ENCODE peak calls at places on chromosomes 4 and X, in six cellular contexts. Z is mesenchymal stem cell, W is hepatocyte, J is left lung, B is suprapubic skin, H is neural progenitor cell. E is an unnamed sample.

GRCh38 chrX:38206036-38206435 is 14.6 kb downstream of the SRPX start:
- DNase-seq in Z (peak; percentile 46), W (no peak), J (no peak), B (no peak), H (no peak), E (no peak)

GRCh38 chr4:98150092-98150761 is 7.0 kb upstream of the STPG2 start:
- DNase-seq in Z (no peak), W (no peak), J (no peak), B (no peak), H (no peak), E (no peak)

GRCh38 chrX:68841251-68842049 is 12.6 kb downstream of the EFNB1 start:
- DNase-seq in Z (no peak), W (no peak), J (peak; percentile 80), B (no peak), H (no peak), E (no peak)

GRCh38 chr4:119286377-119287002 is 35.4 kb downstream of the FABP2 start:
- DNase-seq in Z (peak; percentile 68), W (peak; percentile 64), J (no peak), B (no peak), H (peak; percentile 38), E (peak; percentile 3)

GRCh38 chrX:45762699-45763647 is 562.3 kb upstream of the DIPK2B start:
- DNase-seq in Z (peak; percentile 51), W (no peak), J (no peak), B (no peak), H (no peak), E (peak; percentile 26)

GRCh38 chrX:13468096-13468495 is 101.3 kb upstream of the EGFL6 start:
- DNase-seq in Z (no peak), W (no peak), J (no peak), B (no peak), H (no peak), E (no peak)

GRCh38 chr4:78775278-78776030 is 696 bp upstream of the BMP2K start:
- DNase-seq in Z (peak; percentile 85), W (peak; percentile 93), J (peak; percentile 96), B (peak; percentile 92), H (peak; percentile 89), E (peak; percentile 81)

GRCh38 chr4:97496298-97496873 is 646.9 kb downstream of the STPG2 start:
- DNase-seq in Z (no peak), W (peak; percentile 7), J (no peak), B (no peak), H (peak; percentile 1), E (no peak)

GRCh38 chrX:102085706-102086105 is 39.8 kb upstream of the TCEAL2 start:
- DNase-seq in Z (peak; percentile 0), W (no peak), J (no peak), B (no peak), H (no peak), E (no peak)

GRCh38 chr4:151325320-151326246 is at the start of gene SH3D19:
- DNase-seq in Z (peak; percentile 76), W (peak; percentile 87), J (peak; percentile 90), B (peak; percentile 85), H (peak; percentile 78), E (no peak)

GRCh38 chr4:42673084-42673429 is 16.2 kb upstream of the ATP8A1 start:
- DNase-seq in Z (peak; percentile 24), W (peak; percentile 54), J (no peak), B (no peak), H (no peak), E (no peak)

GRCh38 chr4:6019316-6020263 is 1.4 kb upstream of the C4orf50 start:
- DNase-seq in Z (peak; percentile 8), W (peak; percentile 86), J (no peak), B (no peak), H (peak; percentile 92), E (no peak)

GRCh38 chrX:17842769-17843525 is 18.2 kb downstream of the RAI2 start:
- DNase-seq in Z (no peak), W (no peak), J (no peak), B (no peak), H (no peak), E (no peak)

DNA sequence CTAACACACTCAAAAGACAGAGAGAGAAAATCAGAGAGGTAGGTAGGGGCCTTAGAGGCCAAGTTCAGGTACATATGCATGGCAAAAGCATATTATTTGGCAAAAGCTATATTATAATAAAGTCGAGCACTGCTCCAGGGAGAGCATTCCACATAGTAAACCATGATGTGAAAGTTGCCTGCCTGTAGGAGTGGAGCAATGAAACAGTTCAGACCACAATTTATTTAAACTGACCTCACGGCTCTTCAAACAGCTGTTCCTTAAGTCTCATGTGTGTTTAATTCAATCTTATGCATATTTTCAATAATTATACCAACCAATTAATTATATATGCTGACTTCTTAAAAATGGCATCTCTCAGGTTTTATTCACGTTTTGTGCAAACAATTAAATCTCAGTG is 3.3 kb downstream of the RFC1 start:
- DNase-seq in Z (peak; percentile 87), W (no peak), J (no peak), B (no peak), H (no peak), E (no peak)
- H3K4me1 ChIP-seq in Z (peaks cover 3% of the 10 kb centered on the region), W (peaks cover 6% of the 10 kb centered on the region), J (peaks cover 4% of the 10 kb centered on the region), B (peaks cover 19% of the 10 kb centered on the region), H (peaks cover 12% of the 10 kb centered on the region), E (peaks cover 38% of the 10 kb centered on the region)

GRCh38 chr4:173666-174314 is 49.5 kb downstream of the ZNF718 start:
- DNase-seq in Z (no peak), W (no peak), J (no peak), B (no peak), H (no peak), E (no peak)
- H3K9me3 ChIP-seq in Z (peaks cover 78% of the 10 kb centered on the region), W (peaks cover 42% of the 10 kb centered on the region), J (peaks cover 21% of the 10 kb centered on the region), B (peaks cover 59% of the 10 kb centered on the region), H (peaks cover 50% of the 10 kb centered on the region), E (peaks cover 76% of the 10 kb centered on the region)

GRCh38 chr4:88655226-88655625 is 42.4 kb downstream of the NAP1L5 start:
- DNase-seq in Z (no peak), W (no peak), J (no peak), B (no peak), H (no peak), E (no peak)

GRCh38 chr4:88660446-88661294 is 37.0 kb downstream of the NAP1L5 start:
- DNase-seq in Z (peak; percentile 37), W (no peak), J (no peak), B (no peak), H (no peak), E (no peak)

GRCh38 chr4:88661724-88662123 is 35.9 kb downstream of the NAP1L5 start:
- DNase-seq in Z (peak; percentile 83), W (peak; percentile 5), J (no peak), B (no peak), H (no peak), E (no peak)

GRCh38 chr4:88659890-88660208 is 37.8 kb downstream of the NAP1L5 start:
- DNase-seq in Z (no peak), W (peak; percentile 8), J (no peak), B (no peak), H (no peak), E (no peak)

DNA sequence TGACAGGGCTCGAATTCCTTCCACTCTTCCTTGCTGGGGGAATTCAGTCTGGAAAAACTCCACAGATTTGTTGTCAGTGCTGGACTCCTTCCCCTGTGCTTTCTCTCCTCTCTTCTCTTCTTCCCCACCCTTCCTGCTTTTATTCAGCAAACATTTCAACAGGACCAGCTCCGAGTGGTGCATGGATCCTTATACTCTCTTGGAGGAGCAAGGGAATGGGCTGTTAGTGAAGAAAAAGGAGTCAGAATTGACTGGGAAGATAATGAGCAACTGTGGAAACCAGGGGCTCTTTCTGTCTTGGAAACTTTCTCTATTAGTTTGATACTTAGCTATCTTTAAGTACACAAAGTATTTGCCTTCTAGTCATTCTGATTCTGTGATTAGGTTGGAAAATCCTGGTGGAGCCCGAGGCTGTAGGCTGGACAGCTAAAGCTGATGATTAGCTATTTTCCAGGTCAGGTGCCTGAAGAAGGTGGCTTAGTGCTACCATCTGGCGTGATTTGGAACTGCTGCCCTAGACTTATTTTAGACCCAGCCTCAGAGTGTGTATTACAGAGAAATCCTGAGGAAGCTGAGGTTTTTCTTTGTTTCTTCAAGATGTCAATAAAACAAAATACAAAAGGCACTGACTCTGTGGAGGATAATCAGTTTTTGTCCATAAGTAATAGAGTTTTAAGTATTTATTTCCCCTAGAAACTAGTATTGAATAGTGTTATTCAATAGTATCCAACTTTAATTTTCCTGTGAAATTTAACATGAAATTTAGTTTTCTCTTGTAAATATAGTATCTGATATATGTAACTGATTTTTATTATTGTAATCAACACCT is 38.4 kb downstream of the NAP1L5 start:
- DNase-seq in Z (peak; percentile 70), W (peak; percentile 79), J (no peak), B (no peak), H (peak; percentile 71), E (peak; percentile 53)
- H3K27ac ChIP-seq in Z (peak overlapping the region; percentile 30), W (peak overlapping the region; percentile 50), J (no peak overlapping the region), B (peak overlapping the region; percentile 25), H (no peak overlapping the region), E (no peak overlapping the region)

DNA sequence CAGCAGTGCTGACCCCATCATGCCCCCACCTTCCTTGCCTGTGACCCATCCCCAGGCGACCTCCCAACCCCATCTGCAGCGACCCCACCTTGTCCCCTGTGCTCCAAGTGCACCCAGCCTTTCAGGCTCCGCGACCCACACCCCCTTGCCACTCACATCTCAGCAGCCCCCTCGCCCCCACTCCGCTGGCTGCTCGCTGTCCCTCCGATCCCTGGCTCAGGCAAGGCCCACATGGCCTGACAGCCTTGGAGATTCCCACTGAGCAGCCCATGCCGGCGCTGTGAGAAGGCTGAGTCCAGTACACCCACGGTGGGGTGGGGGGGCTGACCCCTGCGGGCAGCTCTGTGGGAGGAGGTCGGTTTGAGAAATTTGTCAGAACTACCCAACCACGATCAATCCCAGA is 9.1 kb downstream of the ZFYVE28 start:
- DNase-seq in Z (no peak), W (no peak), J (no peak), B (no peak), H (no peak), E (no peak)
- H3K4me1 ChIP-seq in Z (peaks cover 60% of the 10 kb centered on the region), W (peaks cover 21% of the 10 kb centered on the region), J (peaks cover 17% of the 10 kb centered on the region), B (peaks cover 33% of the 10 kb centered on the region), H (peaks cover 12% of the 10 kb centered on the region), E (peaks cover 60% of the 10 kb centered on the region)

GRCh38 chrX:139972113-139972512 is 6.8 kb upstream of the CXorf66 start:
- DNase-seq in Z (no peak), W (no peak), J (no peak), B (no peak), H (no peak), E (no peak)

GRCh38 chrX:139972629-139973257 is 7.4 kb upstream of the CXorf66 start:
- DNase-seq in Z (no peak), W (no peak), J (no peak), B (no peak), H (no peak), E (no peak)

GRCh38 chrX:139973290-139973689 is 8.0 kb upstream of the CXorf66 start:
- DNase-seq in Z (no peak), W (no peak), J (no peak), B (no peak), H (no peak), E (no peak)

GRCh38 chrX:139971394-139971749 is 6.1 kb upstream of the CXorf66 start:
- DNase-seq in Z (no peak), W (no peak), J (no peak), B (no peak), H (peak; percentile 3), E (no peak)

GRCh38 chrX:139974496-139974895 is 9.2 kb upstream of the CXorf66 start:
- DNase-seq in Z (no peak), W (no peak), J (no peak), B (no peak), H (no peak), E (no peak)
- H3K9me3 ChIP-seq in Z (no peaks in the 10 kb centered on the region), W (no peaks in the 10 kb centered on the region), J (no peaks in the 10 kb centered on the region), B (no peaks in the 10 kb centered on the region), H (no peaks in the 10 kb centered on the region), E (no peaks in the 10 kb centered on the region)

DNA sequence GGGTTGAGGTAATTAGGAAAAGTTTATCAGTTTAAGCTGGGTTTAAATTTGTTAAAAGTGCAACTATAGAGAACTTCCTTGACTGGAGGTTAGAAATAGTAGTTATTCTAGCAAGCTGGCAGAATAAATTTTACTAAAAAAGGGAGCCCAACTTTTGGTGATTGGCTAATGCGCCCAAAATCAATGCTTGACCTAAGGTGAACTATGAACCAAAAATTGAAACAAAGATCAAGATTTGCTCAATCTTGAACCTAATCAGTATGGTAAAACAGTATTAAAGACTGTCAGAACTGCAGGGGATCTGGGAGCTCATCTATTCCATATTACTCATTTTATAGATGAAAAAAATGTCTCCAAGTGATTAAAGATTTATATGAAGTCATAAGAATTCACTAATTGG is 6.1 kb upstream of the SPATA18 start:
- DNase-seq in Z (no peak), W (no peak), J (no peak), B (no peak), H (no peak), E (no peak)
- H3K27ac ChIP-seq in Z (no peak overlapping the region), W (no peak overlapping the region), J (no peak overlapping the region), B (no peak overlapping the region), H (no peak overlapping the region), E (no peak overlapping the region)

E was measured in CD4-positive, CD25-positive, alpha-beta regulatory T cell.